ENCODE peak calls at places on chromosomes 16 and 17, in nine cellular contexts. H is T-helper 1 cell; A is frontal cortex; E is caudate nucleus; M is nephron progenitor cell; S is activated T-helper 9 cell treated with anti-CD3 and anti-CD28 coated beads, Interleukin-2, amount 50 U/mL, for 16 hours; F is GM12864; R is cardiac muscle cell; D is epithelial cell of prostate. K is an unnamed sample.

GRCh38 chr17:61461967-61462733 is 9.9 kb downstream of the TBX4 start:
- DNase-seq in A (no peak), E (no peak), M (peak; percentile 41), R (peak; percentile 18), F (no peak), S (no peak), H (no peak), D (no peak), K (no peak)

GRCh38 chr17:68591583-68591982 is 9.6 kb downstream of the FAM20A start:
- DNase-seq in E (no peak), M (peak; percentile 20), R (no peak), S (no peak), A (no peak), D (no peak), H (no peak), F (no peak), K (peak; percentile 53)

GRCh38 chr17:44065668-44066203 is 735 bp downstream of the LSM12 start:
- DNase-seq in A (no peak), M (no peak), E (no peak), H (no peak), S (no peak), D (no peak), R (no peak), F (no peak), K (no peak)

GRCh38 chr16:28985206-28985605 is 354 bp downstream of the LAT start:
- DNase-seq in M (no peak), R (no peak), H (no peak), A (no peak), F (no peak), S (no peak), E (no peak), D (no peak), K (no peak)

GRCh38 chr16:49537924-49538455 is 164.4 kb downstream of the C16orf78 start:
- DNase-seq in M (no peak), A (no peak), F (no peak), R (no peak), D (no peak), H (no peak), S (no peak), E (peak; percentile 37), K (no peak)

GRCh38 chr16:3759736-3760135 is 42.4 kb upstream of the TRAP1 start:
- DNase-seq in D (no peak), R (no peak), H (no peak), S (no peak), F (no peak), A (no peak), E (no peak), M (no peak), K (no peak)

GRCh38 chr17:79955961-79956735 is 79.5 kb downstream of the TBC1D16 start:
- DNase-seq in S (no peak), E (no peak), F (no peak), H (no peak), R (no peak), M (no peak), D (no peak), A (no peak), K (no peak)

GRCh38 chr17:62668091-62668804 is 40.8 kb downstream of the MRC2 start:
- DNase-seq in F (no peak), E (no peak), A (no peak), D (peak; percentile 92), S (no peak), R (no peak), M (no peak), H (no peak), K (no peak)

GRCh38 chr16:83955218-83956130 is 2.4 kb downstream of the OSGIN1 start:
- DNase-seq in D (no peak), M (no peak), H (no peak), S (no peak), A (no peak), F (no peak), R (peak; percentile 36), E (no peak), K (no peak)

GRCh38 chr17:28698253-28698941 is 13.3 kb downstream of the PROCA1 start:
- DNase-seq in F (no peak), D (no peak), E (no peak), R (no peak), M (no peak), S (no peak), A (no peak), H (no peak), K (no peak)

GRCh38 chr17:60914078-60914477 is 236.4 kb downstream of the BCAS3 start:
- DNase-seq in A (no peak), R (no peak), S (no peak), M (no peak), H (no peak), E (no peak), D (no peak), F (no peak), K (no peak)

GRCh38 chr17:50022463-50023130 is 27.6 kb upstream of the DLX3 start:
- DNase-seq in R (no peak), M (no peak), E (no peak), H (no peak), D (no peak), S (no peak), A (no peak), F (no peak), K (no peak)

GRCh38 chr17:61619953-61620352 is 28.9 kb upstream of the NACA2 start:
- DNase-seq in M (no peak), H (no peak), F (no peak), A (no peak), D (no peak), R (no peak), S (no peak), E (no peak), K (no peak)

GRCh38 chr17:40937384-40937819 is at the start of gene KRT23:
- DNase-seq in E (peak; percentile 12), D (no peak), S (no peak), F (no peak), M (peak; percentile 15), R (no peak), H (no peak), A (no peak), K (no peak)

GRCh38 chr16:49754495-49755290 is 101.2 kb downstream of the ZNF423 start:
- DNase-seq in D (no peak), F (no peak), S (no peak), R (peak; percentile 62), M (no peak), H (no peak), A (peak; percentile 44), E (no peak), K (no peak)

GRCh38 chr17:83152745-83153611 is 73.6 kb downstream of the METRNL start:
- DNase-seq in H (no peak), A (no peak), M (no peak), R (no peak), F (no peak), D (no peak), S (no peak), E (no peak), K (peak; percentile 91)

GRCh38 chr16:58499615-58500328 is at the start of gene NDRG4:
- DNase-seq in E (peak; percentile 94), S (no peak), A (peak; percentile 87), R (peak; percentile 92), F (peak; percentile 43), D (no peak), H (no peak), M (peak; percentile 82), K (no peak)

GRCh38 chr17:1627987-1628855 is at the start of gene SLC43A2:
- DNase-seq in S (peak; percentile 67), A (peak; percentile 95), F (no peak), E (peak; percentile 74), H (peak; percentile 69), R (peak; percentile 82), M (peak; percentile 85), D (no peak), K (peak; percentile 74)

GRCh38 chr16:1290860-1291575 is 18.4 kb upstream of the UBE2I start:
- DNase-seq in H (no peak), M (no peak), A (no peak), F (no peak), E (peak; percentile 11), D (no peak), R (no peak), S (no peak), K (no peak)

GRCh38 chr16:87435399-87436224 is 43.5 kb downstream of the MAP1LC3B start:
- DNase-seq in H (no peak), D (no peak), E (no peak), M (no peak), F (no peak), R (peak; percentile 65), A (no peak), S (no peak), K (no peak)

GRCh38 chr17:77566566-77566965 is 391.9 kb upstream of the TNRC6C start:
- DNase-seq in E (no peak), D (no peak), H (no peak), M (no peak), S (no peak), R (no peak), F (no peak), A (no peak), K (no peak)

GRCh38 chr16:19879241-19879792 is 5.3 kb downstream of the GPRC5B start:
- DNase-seq in D (peak; percentile 89), A (no peak), F (no peak), H (no peak), R (no peak), M (no peak), E (peak; percentile 85), S (no peak), K (no peak)

GRCh38 chr17:82184761-82185160 is 27.9 kb downstream of the CCDC57 start:
- DNase-seq in F (no peak), R (no peak), D (no peak), S (no peak), M (no peak), E (no peak), A (no peak), H (no peak), K (no peak)

GRCh38 chr17:79633154-79633553 is 22.3 kb upstream of the RBFOX3 start:
- DNase-seq in M (no peak), A (no peak), S (no peak), E (no peak), H (no peak), R (no peak), D (no peak), F (no peak), K (peak; percentile 35)

GRCh38 chr17:77795685-77796084 is 162.8 kb upstream of the TNRC6C start:
- DNase-seq in E (no peak), A (no peak), H (no peak), R (no peak), D (no peak), S (no peak), M (no peak), F (no peak), K (peak; percentile 9)